ENCODE peak calls at places on chromosomes 6 and 20, in four cellular contexts. Y, E, O and B are unnamed samples.

GRCh38 chr20:36094497-36094896 is 60.0 kb upstream of the EPB41L1 start:
- DNase-seq in E (no peak), O (no peak), Y (no peak), B (no peak)

GRCh38 chr6:52552278-52552643 is 24.6 kb downstream of the TRAM2 start:
- DNase-seq in O (no peak), E (no peak), Y (no peak), B (no peak)

GRCh38 chr6:84728602-84729001 is 35.8 kb downstream of the TBX18 start:
- DNase-seq in O (no peak), E (peak; percentile 2), Y (no peak), B (no peak)

GRCh38 chr20:53660947-53661381 is 67.3 kb upstream of the ZNF217 start:
- DNase-seq in Y (no peak), E (no peak), O (no peak), B (no peak)

GRCh38 chr6:154457881-154458284 is 52.6 kb downstream of the CNKSR3 start:
- DNase-seq in E (no peak), O (no peak), Y (peak; percentile 57), B (no peak)

GRCh38 chr6:151067684-151068596 is 171.8 kb upstream of the AKAP12 start:
- DNase-seq in O (peak; percentile 86), E (peak; percentile 68), Y (peak; percentile 58), B (no peak)

GRCh38 chr6:106510090-106510970 is 119.0 kb downstream of the RTN4IP1 start:
- DNase-seq in Y (peak; percentile 76), E (no peak), O (no peak), B (no peak)

GRCh38 chr20:63896136-63896890 is 1.4 kb downstream of the DNAJC5 start:
- DNase-seq in E (no peak), O (no peak), Y (peak; percentile 81), B (peak; percentile 58)

GRCh38 chr6:136037885-136038460 is 186.5 kb downstream of the PDE7B start:
- DNase-seq in O (peak; percentile 44), E (no peak), Y (no peak), B (no peak)
- H3K4me3 ChIP-seq in O (peak overlapping the region; percentile 61), E (peak overlapping the region; percentile 62), Y (peak overlapping the region; percentile 35), B (peak overlapping the region; percentile 52)

DNA sequence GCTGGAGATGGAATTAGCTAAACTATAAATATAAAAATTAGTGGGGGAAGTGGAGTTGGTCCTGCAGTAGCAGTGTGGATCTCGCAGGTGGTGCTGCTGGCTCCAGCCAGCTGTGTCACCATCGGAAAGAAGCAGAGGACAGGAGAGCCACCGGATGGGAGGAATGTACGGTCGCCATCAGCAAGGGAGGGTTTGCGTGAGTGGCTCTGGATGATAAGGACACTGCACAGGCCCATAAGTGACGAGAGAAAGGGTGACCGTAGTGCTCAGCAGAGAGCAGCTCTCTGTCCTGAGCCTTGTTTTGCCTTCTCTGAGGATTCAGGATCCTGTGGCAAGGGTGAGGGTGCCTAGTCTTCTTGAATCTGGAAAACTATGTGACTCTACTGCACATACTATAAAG is 378.7 kb downstream of the ZFAND3 start:
- DNase-seq in Y (no peak), E (no peak), O (no peak), B (no peak)
- TF ChIP-seq CTCF in Y (no peak), E (no peak), O (no peak), B (no peak)

GRCh38 chr6:27230758-27231111 is 16.8 kb upstream of the PRSS16 start:
- DNase-seq in O (no peak), Y (no peak), E (no peak), B (no peak)
- H3K4me3 ChIP-seq in O (no peak overlapping the region), Y (no peak overlapping the region), E (no peak overlapping the region), B (no peak overlapping the region)

GRCh38 chr6:134093007-134093573 is 40.7 kb upstream of the SLC2A12 start:
- DNase-seq in E (no peak), O (no peak), Y (no peak), B (no peak)
- TF ChIP-seq CTCF in E (no peak), O (no peak), Y (no peak), B (no peak)

GRCh38 chr20:44479643-44480042 is 4.0 kb downstream of the TTPAL start:
- DNase-seq in O (no peak), Y (no peak), E (no peak), B (no peak)

GRCh38 chr20:44475694-44476560 is at the start of gene TTPAL:
- DNase-seq in Y (peak; percentile 93), E (peak; percentile 51), O (no peak), B (peak; percentile 81)

GRCh38 chr20:44478188-44478587 is 2.5 kb downstream of the TTPAL start:
- DNase-seq in Y (no peak), O (no peak), E (no peak), B (no peak)

GRCh38 chr20:44475372-44475693 is 341 bp upstream of the TTPAL start:
- DNase-seq in Y (no peak), O (no peak), E (no peak), B (no peak)

GRCh38 chr20:44477151-44477550 is 1.5 kb downstream of the TTPAL start:
- DNase-seq in O (no peak), Y (no peak), E (no peak), B (no peak)
- H3K4me3 ChIP-seq in O (no peak overlapping the region), Y (no peak overlapping the region), E (no peak overlapping the region), B (no peak overlapping the region)

GRCh38 chr6:53987527-53987888 is 123.7 kb upstream of the MLIP start:
- DNase-seq in E (no peak), O (no peak), Y (no peak), B (no peak)
- TF ChIP-seq CTCF in E (no peak), O (no peak), Y (no peak), B (no peak)

DNA sequence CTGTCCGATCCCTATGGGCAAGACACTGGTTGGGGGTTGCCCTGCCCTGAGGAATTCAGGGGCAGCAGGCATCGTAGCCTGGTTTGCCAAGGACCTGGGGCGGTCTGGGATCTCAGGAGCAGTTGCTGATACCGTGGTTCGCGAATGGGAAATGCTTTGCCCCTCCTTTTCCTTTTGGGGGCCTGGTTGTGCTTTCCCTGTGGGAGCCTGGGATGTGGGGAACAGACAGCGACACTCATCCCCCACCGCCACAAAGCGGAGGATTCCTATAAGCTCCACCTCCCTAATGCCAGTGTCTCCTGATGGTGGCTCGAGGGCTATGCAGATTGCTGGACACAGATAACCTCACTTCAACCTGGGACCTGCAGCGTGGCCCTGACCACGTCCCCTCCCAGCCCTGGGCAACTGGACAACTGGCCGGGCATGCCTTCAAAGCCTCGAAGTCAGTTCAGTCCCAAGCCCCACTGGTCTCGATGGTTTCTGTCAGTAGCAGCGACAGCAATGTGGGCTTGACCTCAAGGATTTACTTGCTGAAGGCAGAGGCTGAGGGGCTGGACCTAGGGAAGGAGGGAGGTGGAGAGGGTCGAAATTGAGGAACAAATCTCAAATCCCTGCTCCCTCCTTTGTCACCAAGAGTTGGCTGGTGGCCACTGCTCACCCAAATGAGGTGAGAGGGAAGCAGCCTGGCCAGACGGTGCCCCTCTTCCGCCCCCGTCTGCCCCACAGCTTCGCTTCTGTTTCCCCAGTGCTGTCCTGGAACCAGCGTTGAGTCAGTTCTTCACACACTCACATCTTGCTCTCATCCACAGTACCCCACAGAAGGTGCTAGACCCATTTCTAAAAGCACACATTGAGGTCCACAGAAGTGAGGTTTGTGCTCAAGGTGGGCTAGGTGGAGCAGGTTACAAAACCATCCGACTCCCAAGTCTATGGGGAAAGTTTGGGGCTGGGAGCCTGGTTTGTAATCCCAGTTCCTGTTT is 3.5 kb downstream of the CEBPB start:
- DNase-seq in E (no peak), O (no peak), Y (no peak), B (peak; percentile 41)
- H3K4me3 ChIP-seq in E (peak overlapping the region; percentile 97), O (peak overlapping the region; percentile 92), Y (peak overlapping the region; percentile 90), B (peak overlapping the region; percentile 88)

DNA sequence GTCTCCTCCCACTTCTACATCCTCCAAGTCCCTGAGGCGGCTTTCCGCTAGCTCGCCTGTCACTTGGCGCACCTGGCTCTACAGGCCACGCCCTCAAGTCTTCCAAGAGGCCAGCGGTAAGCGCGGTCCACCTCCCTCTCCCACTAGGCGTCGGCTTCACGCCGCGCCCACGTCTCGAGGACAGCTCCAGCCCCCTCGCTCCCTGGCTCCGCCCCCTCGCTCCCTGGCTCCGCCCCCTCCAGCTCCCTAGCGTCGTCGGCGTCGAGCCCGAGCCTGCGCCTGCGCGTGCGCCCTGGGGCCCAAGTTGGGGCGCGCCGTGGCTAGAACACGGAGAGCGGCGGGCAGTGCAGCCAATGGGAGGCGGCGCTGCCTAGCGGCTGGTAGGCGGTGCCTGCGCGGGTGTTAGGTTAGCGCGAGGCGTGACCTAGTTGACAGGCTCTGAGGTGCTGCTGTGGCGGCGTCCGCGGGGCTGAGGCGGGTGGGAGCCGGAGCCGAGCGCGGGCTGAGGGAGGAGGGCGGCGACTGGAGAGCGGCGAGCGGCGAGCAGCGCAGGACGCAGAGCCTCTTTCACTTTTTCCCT is at the start of gene MACROD2:
- DNase-seq in E (peak; percentile 62), Y (peak; percentile 98), O (peak; percentile 16), B (peak; percentile 87)
- TF ChIP-seq CTCF in E (peak; percentile 10), Y (no peak), O (no peak), B (no peak)